ENCODE peak calls at places on chromosomes 7 and 10, in nine cellular contexts. P is transverse colon, J is A549, E is tibial nerve, L is GM12878, F is HepG2, Y is SK-N-SH, C is ovary, H is sigmoid colon. D is an unnamed sample.

GRCh38 chr10:17226891-17227303 is 1.1 kb upstream of the VIM start:
- DNase-seq in E (no peak), P (no peak), C (no peak), J (no peak), H (peak; percentile 64), F (no peak), L (no peak), Y (no peak), D (no peak)

GRCh38 chr7:27242580-27243339 is at the start of gene EVX1:
- DNase-seq in Y (no peak), L (no peak), J (peak; percentile 13), P (peak; percentile 42), F (no peak), E (no peak), H (no peak), C (no peak), D (peak; percentile 84)

GRCh38 chr10:72351479-72351878 is 3.2 kb downstream of the DNAJB12 start:
- DNase-seq in F (no peak), C (no peak), E (no peak), P (no peak), H (no peak), L (no peak), J (no peak), Y (no peak), D (no peak)

GRCh38 chr10:99784025-99784730 is 1.7 kb downstream of the ABCC2 start:
- DNase-seq in Y (no peak), J (peak; percentile 69), F (peak; percentile 58), P (no peak), E (no peak), L (no peak), C (no peak), H (no peak), D (no peak)

GRCh38 chr7:100879685-100880261 is 4.9 kb downstream of the SRRT start:
- DNase-seq in H (no peak), F (no peak), L (no peak), E (no peak), P (no peak), Y (peak; percentile 33), C (no peak), J (no peak), D (no peak)

GRCh38 chr7:155919400-155920067 is 107.3 kb upstream of the SHH start:
- DNase-seq in C (no peak), J (no peak), Y (no peak), F (no peak), L (no peak), P (no peak), H (peak; percentile 21), E (no peak), D (peak; percentile 11)

GRCh38 chr7:123774498-123774897 is 25.7 kb upstream of the WASL start:
- DNase-seq in J (no peak), C (no peak), F (no peak), P (no peak), Y (no peak), E (no peak), L (no peak), H (no peak), D (no peak)

GRCh38 chr7:24284699-24285506 is 913 bp downstream of the NPY start:
- DNase-seq in C (no peak), P (no peak), H (no peak), J (peak; percentile 11), L (no peak), Y (peak; percentile 65), F (no peak), E (no peak), D (no peak)

GRCh38 chr7:155189600-155189989 is 108.1 kb upstream of the INSIG1 start:
- DNase-seq in F (no peak), C (no peak), L (no peak), Y (no peak), P (no peak), E (no peak), J (no peak), H (no peak), D (no peak)

GRCh38 chr10:109939253-109939961 is 16.1 kb upstream of the XPNPEP1 start:
- DNase-seq in P (no peak), H (no peak), Y (no peak), E (no peak), J (no peak), C (no peak), F (no peak), L (no peak), D (no peak)

GRCh38 chr7:100034871-100035510 is 14.6 kb upstream of the ZSCAN21 start:
- DNase-seq in Y (no peak), E (no peak), L (no peak), C (no peak), H (no peak), J (peak; percentile 42), F (no peak), P (no peak), D (no peak)

GRCh38 chr7:157637216-157637954 is 300.6 kb downstream of the DNAJB6 start:
- DNase-seq in Y (no peak), F (no peak), P (no peak), J (no peak), C (no peak), H (peak; percentile 48), L (no peak), E (no peak), D (no peak)

GRCh38 chr7:147513451-147513850 is 1077.1 kb upstream of the C7orf33 start:
- DNase-seq in Y (no peak), C (no peak), E (no peak), F (no peak), H (no peak), J (no peak), P (no peak), L (no peak), D (no peak)

GRCh38 chr10:84195044-84195830 is 900 bp downstream of the CDHR1 start:
- DNase-seq in L (no peak), C (no peak), E (no peak), Y (peak; percentile 47), F (no peak), P (peak; percentile 19), J (no peak), H (peak; percentile 38), D (no peak)

GRCh38 chr7:107332488-107333269 is 137.2 kb upstream of the GPR22 start:
- DNase-seq in L (peak; percentile 13), Y (no peak), P (no peak), E (no peak), H (no peak), J (no peak), F (no peak), C (no peak), D (no peak)

GRCh38 chr10:86293323-86293840 is 73.2 kb downstream of the GRID1 start:
- DNase-seq in E (no peak), P (no peak), F (no peak), J (no peak), C (no peak), H (peak; percentile 19), Y (peak; percentile 14), L (no peak), D (no peak)

GRCh38 chr7:44218418-44219201 is 17.8 kb downstream of the YKT6 start:
- DNase-seq in J (no peak), F (peak; percentile 56), Y (peak; percentile 81), L (no peak), E (peak; percentile 6), P (no peak), C (no peak), H (peak; percentile 52), D (no peak)

DNA sequence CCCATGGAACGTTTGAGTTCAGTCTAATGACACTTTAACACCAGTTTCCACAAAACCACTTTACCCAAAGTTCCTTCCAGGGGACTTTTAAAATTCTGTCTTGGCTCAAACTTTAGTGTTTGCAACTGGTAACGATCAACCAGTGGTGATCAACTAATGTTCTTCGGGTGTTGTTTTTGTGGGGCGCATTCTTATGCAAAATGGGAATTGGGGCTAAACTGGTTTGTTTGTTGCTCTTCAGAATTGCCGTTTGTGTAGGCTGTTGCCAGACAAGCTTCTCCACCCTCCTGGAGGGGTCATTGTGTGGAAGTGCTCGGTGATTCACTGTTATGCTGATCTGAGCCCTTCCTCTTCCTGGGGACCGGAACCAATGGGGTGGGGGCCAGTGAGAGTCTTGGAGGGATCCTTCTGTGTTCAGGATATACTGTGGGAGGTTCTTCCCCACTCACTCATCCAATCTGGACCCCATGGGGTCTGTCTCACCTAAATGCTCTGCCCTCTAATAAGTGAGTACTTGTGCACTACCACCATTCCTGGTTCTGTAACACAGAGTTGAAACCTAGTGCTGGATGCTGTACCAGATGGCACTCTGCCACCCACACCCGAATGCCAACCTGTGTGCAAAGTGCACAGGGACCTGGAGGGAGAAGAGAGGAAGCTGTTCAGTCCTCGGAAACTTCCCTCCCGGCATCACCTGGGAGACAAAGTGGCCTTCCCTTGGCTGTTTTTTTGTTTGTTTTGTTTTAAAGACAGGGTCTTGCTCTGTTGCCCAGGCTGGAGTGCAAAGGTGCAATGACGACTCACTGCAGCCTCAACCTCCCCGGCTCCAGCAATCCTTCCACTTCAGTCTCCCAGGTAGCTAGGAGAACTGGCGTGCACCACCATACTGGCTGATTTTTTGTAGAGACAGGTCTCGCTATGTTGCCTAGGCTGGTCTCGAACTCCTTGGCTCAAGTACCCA is 2.1 kb downstream of the NFE2L3 start:
- DNase-seq in J (no peak), P (peak; percentile 82), E (no peak), C (no peak), L (no peak), Y (no peak), F (no peak), H (no peak), D (peak; percentile 36)
- TF ChIP-seq EP300 in J (no peak), P (no peak), E (peak; percentile 33), C (no peak), L (no peak), Y (no peak), F (no peak), H (no peak), D (no peak)

GRCh38 chr10:119090026-119090808 is 9.6 kb upstream of the EIF3A start:
- DNase-seq in P (peak; percentile 66), L (no peak), Y (no peak), F (no peak), E (no peak), J (no peak), H (peak; percentile 19), C (no peak), D (no peak)
- H3K4me3 ChIP-seq in P (no peak overlapping the region), L (no peak overlapping the region), Y (no peak overlapping the region), F (no peak overlapping the region), E (no peak overlapping the region), J (no peak overlapping the region), H (no peak overlapping the region), C (no peak overlapping the region), D (no peak overlapping the region)

DNA sequence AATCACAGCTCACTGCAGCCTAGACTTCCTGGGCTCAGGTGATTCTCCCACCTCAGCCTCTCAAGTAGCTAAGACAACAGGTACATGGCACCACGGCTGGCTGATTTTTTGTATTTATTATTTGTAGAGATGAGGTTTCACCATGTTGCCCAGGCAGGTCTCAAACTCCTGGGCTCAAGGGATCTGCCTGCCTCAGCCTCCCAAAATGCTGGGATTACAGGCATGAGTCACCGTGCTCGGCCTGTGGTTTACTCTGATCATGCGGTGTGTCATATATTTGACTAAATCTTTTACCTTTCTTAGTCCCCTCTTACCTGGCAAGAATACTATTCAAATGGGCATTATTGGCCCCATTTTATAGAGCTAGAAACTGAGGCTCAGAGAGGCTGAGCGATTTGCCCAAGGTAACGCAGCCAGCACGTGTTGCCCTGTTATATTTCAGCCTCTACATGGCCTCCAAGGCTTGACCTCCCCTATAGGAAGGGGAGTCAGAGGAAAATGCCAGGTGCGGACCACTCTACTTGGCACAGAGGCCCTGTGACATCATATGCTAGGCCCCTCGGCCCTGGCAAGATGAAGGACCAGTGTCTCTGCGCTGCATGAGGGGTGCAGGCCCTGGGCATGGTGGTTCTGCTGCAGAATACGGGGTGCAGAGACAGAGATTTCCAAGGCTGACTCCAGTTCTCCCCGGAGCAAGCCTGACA is 8.2 kb downstream of the ZCCHC24 start:
- DNase-seq in C (peak; percentile 19), L (no peak), Y (no peak), F (no peak), P (no peak), E (no peak), J (no peak), H (no peak), D (no peak)
- H3K4me1 ChIP-seq in C (peaks cover 63% of the 10 kb centered on the region), L (no peaks in the 10 kb centered on the region), Y (peaks cover 58% of the 10 kb centered on the region), F (peaks cover 32% of the 10 kb centered on the region), P (peaks cover 33% of the 10 kb centered on the region), E (no peaks in the 10 kb centered on the region), J (peaks cover 9% of the 10 kb centered on the region), H (peaks cover 100% of the 10 kb centered on the region), D (peaks cover 58% of the 10 kb centered on the region)

GRCh38 chr10:43966571-43966965 is 317.9 kb upstream of the ZNF32 start:
- DNase-seq in L (no peak), Y (no peak), C (no peak), F (no peak), E (no peak), J (no peak), P (no peak), H (no peak), D (no peak)
- TF ChIP-seq EP300 in L (no peak), Y (no peak), C (no peak), F (no peak), E (no peak), J (no peak), P (no peak), H (no peak), D (no peak)

D was measured in upper lobe of left lung.